ENCODE peak calls at places on chromosome 12, in ten cellular contexts. H, C, U, F, J, X, B, M, K and D are unnamed samples.

GRCh38 chr12:34295366-34296142 is 273.3 kb downstream of the ALG10 start:
- DNase-seq in U (peak; percentile 10), H (peak; percentile 1), F (no peak), X (no peak), C (no peak), M (no peak), B (no peak), J (no peak), K (no peak), D (no peak)

GRCh38 chr12:49967777-49968250 is 4.9 kb upstream of the AQP6 start:
- DNase-seq in F (no peak), U (no peak), H (no peak), K (no peak), B (no peak), J (no peak), C (no peak), X (no peak), M (no peak), D (no peak)

GRCh38 chr12:92927436-92928116 is 1.5 kb downstream of the EEA1 start:
- DNase-seq in M (no peak), H (no peak), U (no peak), B (no peak), C (no peak), X (no peak), J (peak; percentile 46), K (no peak), F (peak; percentile 77), D (no peak)

GRCh38 chr12:85348779-85349178 is 68.8 kb downstream of the ALX1 start:
- DNase-seq in B (no peak), U (no peak), J (no peak), C (no peak), K (no peak), H (no peak), F (no peak), M (no peak), X (no peak), D (no peak)

GRCh38 chr12:77914089-77914488 is 83.4 kb downstream of the NAV3 start:
- DNase-seq in C (no peak), H (no peak), X (no peak), F (no peak), M (no peak), J (no peak), K (no peak), U (no peak), B (no peak), D (no peak)

GRCh38 chr12:27821259-27821973 is 41.4 kb upstream of the MANSC4 start:
- DNase-seq in K (peak; percentile 55), C (peak; percentile 21), J (peak; percentile 79), M (peak; percentile 21), F (peak; percentile 85), U (no peak), B (no peak), X (no peak), H (peak; percentile 20), D (no peak)

GRCh38 chr12:110744697-110745264 is 2.1 kb upstream of the PPP1CC start:
- DNase-seq in J (no peak), B (no peak), C (no peak), M (no peak), U (no peak), K (no peak), F (no peak), X (no peak), H (peak; percentile 83), D (no peak)

GRCh38 chr12:32734952-32735351 is 20.7 kb downstream of the YARS2 start:
- DNase-seq in M (no peak), J (peak; percentile 7), C (no peak), F (no peak), H (no peak), X (no peak), B (no peak), K (no peak), U (no peak), D (no peak)

GRCh38 chr12:116559330-116560080 is at the start of gene MAP1LC3B2:
- DNase-seq in F (peak; percentile 39), X (peak; percentile 46), J (no peak), K (peak; percentile 76), U (peak; percentile 59), H (peak; percentile 84), B (peak; percentile 68), C (no peak), M (no peak), D (peak; percentile 79)

GRCh38 chr12:105674871-105675699 is 344.6 kb downstream of the C12orf75 start:
- DNase-seq in J (no peak), H (no peak), B (no peak), X (no peak), K (no peak), F (peak; percentile 24), C (no peak), U (no peak), M (no peak), D (no peak)

GRCh38 chr12:124233041-124233836 is 61.7 kb upstream of the RFLNA start:
- DNase-seq in C (no peak), M (no peak), H (no peak), K (no peak), J (no peak), F (peak; percentile 84), B (no peak), U (no peak), X (no peak), D (no peak)

GRCh38 chr12:5451251-5451650 is 19.3 kb downstream of the NTF3 start:
- DNase-seq in F (peak; percentile 41), B (no peak), C (no peak), M (no peak), U (no peak), J (no peak), X (no peak), K (no peak), H (no peak), D (no peak)

GRCh38 chr12:99110866-99111265 is 465.8 kb downstream of the APAF1 start:
- DNase-seq in H (no peak), F (no peak), X (no peak), K (no peak), C (no peak), B (no peak), M (no peak), J (no peak), U (no peak), D (no peak)

GRCh38 chr12:31118347-31118830 is 44.7 kb downstream of the DDX11 start:
- DNase-seq in B (no peak), C (peak; percentile 43), M (peak; percentile 38), K (no peak), F (no peak), X (no peak), J (peak; percentile 57), U (no peak), H (no peak), D (no peak)

GRCh38 chr12:49832836-49833421 is 4.7 kb upstream of the NCKAP5L start:
- DNase-seq in H (no peak), X (no peak), K (no peak), U (no peak), J (no peak), C (no peak), F (peak; percentile 87), M (no peak), B (no peak), D (no peak)

GRCh38 chr12:53051058-53051880 is 1.4 kb downstream of the TNS2 start:
- DNase-seq in M (peak; percentile 57), K (peak; percentile 93), B (no peak), C (peak; percentile 78), X (peak; percentile 97), F (peak; percentile 70), J (no peak), U (peak; percentile 88), H (peak; percentile 57), D (no peak)
- TF ChIP-seq POLR2A in M (peak; percentile 29), K (peak; percentile 89), B (peak; percentile 49), C (peak; percentile 71), X (peak; percentile 93), F (no peak), J (no peak), U (peak; percentile 68), H (peak; percentile 46), D (peak; percentile 11)

DNA sequence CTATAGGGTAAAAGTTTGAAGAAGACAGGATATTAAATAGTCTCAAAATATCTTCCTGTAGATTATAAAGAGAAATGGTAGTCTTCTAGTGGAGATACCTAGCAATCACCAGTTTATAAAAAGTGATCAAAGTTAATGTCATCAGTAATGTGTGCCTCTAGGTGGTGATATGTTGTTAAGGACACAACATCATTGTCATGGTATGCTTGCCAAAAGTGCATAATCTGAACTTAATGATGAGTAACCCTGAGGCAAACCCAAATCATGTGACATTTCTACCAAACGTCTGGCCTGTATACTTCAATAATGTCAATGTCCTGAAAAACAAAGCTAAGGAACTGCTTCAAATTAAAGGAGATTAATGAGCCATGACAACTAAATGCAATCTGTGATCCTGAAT is 214.7 kb downstream of the PHLDA1 start:
- DNase-seq in F (peak; percentile 79), U (no peak), M (no peak), H (no peak), X (no peak), C (no peak), B (no peak), K (no peak), J (peak; percentile 19), D (no peak)
- TF ChIP-seq CTCF in F (peak; percentile 32), U (no peak), M (no peak), H (no peak), X (no peak), C (no peak), B (no peak), K (peak; percentile 27), J (peak; percentile 28), D (no peak)

DNA sequence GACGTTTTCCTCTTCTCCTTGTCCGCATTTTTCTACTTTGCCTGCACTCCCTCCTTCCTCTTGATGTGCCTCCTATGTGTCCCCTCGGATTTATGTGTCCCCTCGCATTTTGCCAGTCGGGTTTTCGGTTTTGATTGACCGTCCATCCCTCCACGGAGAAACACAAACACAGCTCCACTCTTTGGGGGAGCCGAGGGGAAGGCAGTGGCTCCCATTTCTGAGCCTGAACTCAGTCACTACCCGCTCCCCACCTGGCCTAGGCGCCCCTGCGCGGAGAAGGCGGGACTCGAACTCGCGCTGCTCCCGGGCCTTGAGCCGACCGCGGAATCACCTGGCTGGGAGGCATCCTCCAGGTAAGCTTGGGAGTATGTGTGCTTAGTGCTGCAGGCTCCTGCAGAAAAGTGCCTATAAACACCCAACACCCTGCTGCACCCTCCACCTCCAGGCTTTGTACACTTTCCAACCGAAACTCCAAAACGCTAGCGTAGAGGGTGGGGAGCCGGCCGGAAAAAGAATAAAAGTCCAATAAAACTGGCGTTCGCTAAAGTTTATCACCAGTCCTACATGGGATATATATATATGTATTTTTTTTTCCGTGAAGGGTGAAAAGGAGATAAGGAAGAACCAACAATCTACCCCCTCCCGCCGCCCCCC is 3.4 kb upstream of the CCND2 start:
- DNase-seq in H (peak; percentile 66), M (peak; percentile 40), X (no peak), B (no peak), U (no peak), J (no peak), C (no peak), K (peak; percentile 48), F (no peak), D (no peak)
- H3K27ac ChIP-seq in H (peak overlapping the region; percentile 97), M (no peak overlapping the region), X (no peak overlapping the region), B (peak overlapping the region; percentile 96), U (peak overlapping the region; percentile 98), J (no peak overlapping the region), C (peak overlapping the region; percentile 88), K (peak overlapping the region; percentile 95), F (no peak overlapping the region), D (peak overlapping the region; percentile 85)

DNA sequence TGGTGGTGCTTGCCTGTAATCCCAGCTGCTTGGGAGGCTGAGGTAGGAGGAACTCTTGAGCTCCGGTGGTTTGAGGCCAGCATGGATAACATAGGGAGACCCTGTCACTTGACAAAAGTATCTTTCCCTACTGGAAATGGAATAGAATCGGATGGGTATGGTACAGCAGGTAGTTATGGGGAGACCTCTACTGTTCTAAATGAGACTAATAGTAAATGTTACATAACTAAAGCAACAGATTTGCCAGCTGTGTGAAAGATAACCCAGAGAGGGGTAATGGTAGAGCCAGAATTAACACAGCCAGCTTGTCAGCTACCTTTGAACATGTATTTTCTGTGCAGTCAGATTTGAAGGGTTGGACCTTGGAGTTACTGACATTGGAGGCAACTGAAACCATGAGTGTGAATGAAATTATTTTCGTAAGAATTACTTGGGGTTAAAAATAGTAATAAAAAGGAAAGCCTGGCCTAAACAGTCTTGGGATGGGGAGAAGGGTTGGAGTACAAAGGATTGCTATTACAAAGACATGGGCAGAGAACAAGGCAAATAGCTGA is 21.7 kb upstream of the NUP107 start:
- DNase-seq in K (no peak), J (no peak), H (no peak), B (no peak), C (no peak), F (no peak), M (no peak), X (no peak), U (no peak), D (no peak)
- TF ChIP-seq POLR2A in K (no peak), J (no peak), H (no peak), B (no peak), C (no peak), F (no peak), M (no peak), X (no peak), U (no peak), D (no peak)